ENCODE peak calls at places on chromosomes 11 and 22, in four cellular contexts. I is esophagus squamous epithelium, Y is pancreas, X is left ventricle myocardium inferior. F is an unnamed sample.
A peak's percentile ranks its signal among the peaks of the same experiment; 100 is the strongest.

GRCh38 chr11:8832571-8833260 is 78.3 kb upstream of the AKIP1 start:
- DNase-seq in I (no peak), Y (no peak), X (no peak), F (no peak)

GRCh38 chr22:27648853-27649252 is 152.7 kb downstream of the MN1 start:
- DNase-seq in Y (no peak), X (no peak), I (no peak), F (no peak)

GRCh38 chr11:27507561-27508322 is 1.2 kb upstream of the LIN7C start:
- DNase-seq in I (no peak), Y (no peak), X (no peak), F (no peak)

GRCh38 chr22:17098379-17098819 is 13.6 kb downstream of the IL17RA start:
- DNase-seq in Y (no peak), X (no peak), I (no peak), F (no peak)

GRCh38 chr22:29023172-29023796 is 38.3 kb downstream of the C22orf31 start:
- DNase-seq in Y (no peak), X (no peak), I (no peak), F (no peak)

GRCh38 chr11:122979815-122980656 is 1.6 kb downstream of the BSX start:
- DNase-seq in I (no peak), X (no peak), Y (no peak), F (no peak)

GRCh38 chr22:40509401-40510134 is 127.0 kb downstream of the MRTFA start:
- DNase-seq in I (no peak), X (peak; percentile 50), Y (peak; percentile 67), F (peak; percentile 56)

GRCh38 chr11:57480409-57481137 is 20.2 kb downstream of the RTN4RL2 start:
- DNase-seq in I (no peak), Y (peak; percentile 62), X (peak; percentile 66), F (peak; percentile 80)

GRCh38 chr11:72139500-72139899 is 4.0 kb downstream of the FOLR3 start:
- DNase-seq in Y (no peak), I (no peak), X (no peak), F (no peak)

GRCh38 chr11:33538726-33539125 is 161.9 kb downstream of the C11orf91 start:
- DNase-seq in I (no peak), X (no peak), Y (no peak), F (no peak)

GRCh38 chr11:114308689-114309089 is 12.5 kb downstream of the NNMT start:
- DNase-seq in X (no peak), Y (peak; percentile 15), I (no peak), F (no peak)

GRCh38 chr11:34986883-34987525 is 70.6 kb downstream of the PDHX start:
- DNase-seq in I (no peak), Y (no peak), X (no peak), F (no peak)

GRCh38 chr11:66326261-66327111 is 9.6 kb upstream of the CD248 start:
- DNase-seq in Y (no peak), X (peak; percentile 80), I (no peak), F (peak; percentile 43)

GRCh38 chr22:18032455-18033101 is 8.2 kb upstream of the MICAL3 start:
- DNase-seq in I (no peak), Y (no peak), X (no peak), F (no peak)

GRCh38 chr11:64880240-64881001 is 2.0 kb upstream of the EHD1 start:
- DNase-seq in X (peak; percentile 52), Y (no peak), I (no peak), F (no peak)

GRCh38 chr22:23242473-23243001 is 62.2 kb downstream of the BCR start:
- DNase-seq in I (no peak), X (no peak), Y (no peak), F (no peak)
- TF ChIP-seq CTCF in I (no peak), X (no peak), Y (no peak), F (no peak)

GRCh38 chr22:36369004-36369921 is 18.5 kb downstream of the MYH9 start:
- DNase-seq in Y (no peak), X (no peak), I (no peak), F (no peak)
- H3K4me3 ChIP-seq in Y (no peak overlapping the region), X (peak overlapping the region; percentile 58), I (no peak overlapping the region), F (no peak overlapping the region)

DNA sequence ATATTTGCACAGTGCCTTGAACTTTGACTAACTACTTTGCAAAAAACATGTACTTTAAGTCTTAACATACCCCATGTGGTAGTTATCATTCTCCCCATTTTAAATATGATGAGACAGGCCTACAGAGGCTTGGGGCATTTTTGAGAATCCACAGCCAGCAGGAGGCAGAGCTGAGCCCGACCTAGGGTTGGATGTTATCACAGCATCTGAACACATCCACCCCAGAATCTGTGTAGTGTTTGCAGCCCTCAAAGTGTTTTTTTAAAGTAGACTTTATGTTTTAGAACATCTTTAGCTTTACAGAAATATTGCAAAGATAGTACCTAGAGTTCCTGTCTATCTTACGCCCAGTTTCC is 17.6 kb downstream of the OTOG start:
- DNase-seq in X (no peak), I (no peak), Y (no peak), F (no peak)
- TF ChIP-seq CTCF in X (no peak), I (no peak), Y (no peak), F (no peak)

GRCh38 chr22:37745548-37746365 is 48.9 kb downstream of the TRIOBP start:
- DNase-seq in Y (peak; percentile 85), X (peak; percentile 95), I (no peak), F (peak; percentile 94)
- H3K4me3 ChIP-seq in Y (peak overlapping the region; percentile 94), X (peak overlapping the region; percentile 100), I (peak overlapping the region; percentile 89), F (peak overlapping the region; percentile 92)

GRCh38 chr11:105609341-105609781 is 512 bp upstream of the GRIA4 start:
- DNase-seq in Y (peak; percentile 2), X (no peak), I (no peak), F (no peak)
- TF ChIP-seq CTCF in Y (no peak), X (no peak), I (no peak), F (no peak)

GRCh38 chr11:20113147-20113435 is 47.2 kb downstream of the DBX1 start:
- DNase-seq in X (no peak), I (no peak), Y (no peak), F (no peak)

GRCh38 chr11:20114588-20114987 is 45.7 kb downstream of the DBX1 start:
- DNase-seq in Y (no peak), X (no peak), I (no peak), F (no peak)

GRCh38 chr11:20111871-20112270 is 48.4 kb downstream of the DBX1 start:
- DNase-seq in I (no peak), X (no peak), Y (no peak), F (no peak)

GRCh38 chr11:20110908-20111669 is 49.2 kb downstream of the DBX1 start:
- DNase-seq in Y (peak; percentile 46), I (no peak), X (no peak), F (peak; percentile 46)

GRCh38 chr11:20112291-20113146 is 47.8 kb downstream of the DBX1 start:
- DNase-seq in Y (peak; percentile 82), I (no peak), X (peak; percentile 75), F (peak; percentile 74)
- H3K4me3 ChIP-seq in Y (no peak overlapping the region), I (no peak overlapping the region), X (peak overlapping the region; percentile 36), F (no peak overlapping the region)

GRCh38 chr11:121870202-121871045 is 245.6 kb downstream of the BLID start:
- DNase-seq in Y (no peak), X (no peak), I (no peak), F (no peak)
- TF ChIP-seq CTCF in Y (no peak), X (no peak), I (no peak), F (no peak)

GRCh38 chr22:23106906-23107367 is 34.9 kb downstream of the RSPH14 start:
- DNase-seq in X (peak; percentile 70), I (no peak), Y (peak; percentile 32), F (no peak)
- H3K4me3 ChIP-seq in X (no peak overlapping the region), I (no peak overlapping the region), Y (no peak overlapping the region), F (no peak overlapping the region)